ENCODE peak calls at places on chromosomes 13 and 19, in nine cellular contexts. F is H54; M is activated CD4-positive, alpha-beta T cell treated with anti-CD3 and anti-CD28 coated beads, Interleukin-2, amount 50 U/mL, for 24 hours; A is heart right ventricle; Q is activated naive CD8-positive, alpha-beta T cell treated with anti-CD3 and anti-CD28 coated beads for 36 hours; D is fibroblast of the aortic adventitia; G is BE2C; X is HTR-8/SVneo; U is stimulated activated CD4-positive, alpha-beta T cell treated with anti-CD3 and anti-CD28 coated beads, Interleukin-2, amount 100 ng/mL, for 24 hours. E is an unnamed sample.

GRCh38 chr13:26386026-26386425 is 132.1 kb downstream of the CDK8 start:
- DNase-seq in F (no peak), M (no peak), A (no peak), Q (no peak), D (no peak), G (no peak), X (no peak), U (no peak), E (no peak)

GRCh38 chr13:32135655-32136054 is 104.1 kb downstream of the FRY start:
- DNase-seq in F (no peak), M (no peak), A (no peak), Q (no peak), D (peak; percentile 21), G (no peak), X (no peak), U (no peak), E (no peak)

GRCh38 chr19:13104848-13105646 is 2.4 kb upstream of the LYL1 start:
- DNase-seq in F (no peak), M (no peak), A (no peak), Q (peak; percentile 40), D (no peak), G (no peak), X (no peak), U (no peak), E (peak; percentile 57)

GRCh38 chr19:10334340-10335148 is 1.2 kb upstream of the RAVER1 start:
- DNase-seq in F (peak; percentile 94), M (no peak), A (peak; percentile 96), Q (peak; percentile 65), D (peak; percentile 93), G (peak; percentile 96), X (peak; percentile 92), U (peak; percentile 53), E (peak; percentile 55)

GRCh38 chr13:44015133-44015532 is 135.4 kb downstream of the LACC1 start:
- DNase-seq in F (no peak), M (no peak), A (no peak), Q (no peak), D (no peak), G (no peak), X (no peak), U (no peak), E (no peak)

GRCh38 chr13:79918620-79919019 is 422.3 kb downstream of the SPRY2 start:
- DNase-seq in F (no peak), M (no peak), A (no peak), Q (no peak), D (no peak), G (no peak), X (no peak), U (no peak), E (no peak)

GRCh38 chr13:80463673-80464352 is 122.9 kb upstream of the SPRY2 start:
- DNase-seq in F (no peak), M (no peak), A (peak; percentile 12), Q (no peak), D (peak; percentile 27), G (no peak), X (no peak), U (no peak), E (no peak)

GRCh38 chr19:7540761-7541480 is 5.4 kb downstream of the PNPLA6 start:
- DNase-seq in F (peak; percentile 84), M (no peak), A (no peak), Q (peak; percentile 49), D (no peak), G (peak; percentile 92), X (no peak), U (peak; percentile 37), E (no peak)

GRCh38 chr13:74098077-74098476 is 36.1 kb downstream of the KLF12 start:
- DNase-seq in F (no peak), M (no peak), A (no peak), Q (no peak), D (no peak), G (no peak), X (no peak), U (no peak), E (no peak)

GRCh38 chr13:27170221-27170520 is 1.4 kb downstream of the USP12 start:
- DNase-seq in F (no peak), M (peak; percentile 28), A (no peak), Q (no peak), D (peak; percentile 72), G (no peak), X (no peak), U (no peak), E (no peak)

GRCh38 chr13:74287672-74288169 is 153.5 kb upstream of the KLF12 start:
- DNase-seq in F (no peak), M (peak; percentile 75), A (peak; percentile 85), Q (peak; percentile 81), D (peak; percentile 61), G (peak; percentile 81), X (no peak), U (peak; percentile 77), E (peak; percentile 78)

GRCh38 chr13:110921695-110922094 is 6.8 kb upstream of the ANKRD10 start:
- DNase-seq in F (no peak), M (no peak), A (no peak), Q (no peak), D (no peak), G (no peak), X (no peak), U (no peak), E (no peak)

GRCh38 chr19:55390461-55390880 is 4.7 kb downstream of the RPL28 start:
- DNase-seq in F (no peak), M (no peak), A (no peak), Q (no peak), D (no peak), G (no peak), X (no peak), U (no peak), E (no peak)

GRCh38 chr13:111114362-111115050 is 604 bp upstream of the ARHGEF7 start:
- DNase-seq in F (no peak), M (no peak), A (peak; percentile 41), Q (peak; percentile 3), D (peak; percentile 19), G (no peak), X (no peak), U (no peak), E (peak; percentile 27)

GRCh38 chr13:24827799-24828198 is 63.8 kb downstream of the RNF17 start:
- DNase-seq in F (no peak), M (no peak), A (no peak), Q (no peak), D (no peak), G (no peak), X (no peak), U (no peak), E (no peak)

GRCh38 chr19:18390075-18390909 is 4.3 kb downstream of the GDF15 start:
- DNase-seq in F (no peak), M (no peak), A (no peak), Q (no peak), D (peak; percentile 71), G (no peak), X (no peak), U (no peak), E (no peak)

GRCh38 chr19:34260771-34261173 is 6.4 kb downstream of the GARRE1 start:
- DNase-seq in F (no peak), M (no peak), A (no peak), Q (no peak), D (peak; percentile 71), G (peak; percentile 67), X (no peak), U (no peak), E (no peak)

GRCh38 chr13:87244256-87244870 is 426.8 kb upstream of the SLITRK5 start:
- DNase-seq in F (no peak), M (no peak), A (no peak), Q (no peak), D (no peak), G (no peak), X (no peak), U (no peak), E (no peak)

GRCh38 chr13:101451641-101452040 is 834 bp upstream of the ITGBL1 start:
- DNase-seq in F (no peak), M (no peak), A (no peak), Q (no peak), D (no peak), G (no peak), X (no peak), U (no peak), E (no peak)

GRCh38 chr19:407501-408440 is 1.2 kb downstream of the C2CD4C start:
- DNase-seq in F (no peak), M (no peak), A (no peak), Q (no peak), D (no peak), G (no peak), X (no peak), U (no peak), E (no peak)

GRCh38 chr19:10238172-10238783 is 7.1 kb upstream of the S1PR2 start:
- DNase-seq in F (peak; percentile 45), M (no peak), A (peak; percentile 65), Q (no peak), D (peak; percentile 97), G (no peak), X (no peak), U (no peak), E (no peak)

GRCh38 chr13:112690242-112690943 is 555 bp downstream of the ATP11A start:
- DNase-seq in F (peak; percentile 86), M (no peak), A (peak; percentile 43), Q (no peak), D (peak; percentile 35), G (no peak), X (peak; percentile 17), U (peak; percentile 31), E (peak; percentile 41)

GRCh38 chr19:2385053-2385721 is 25.1 kb downstream of the TMPRSS9 start:
- DNase-seq in F (peak; percentile 98), M (no peak), A (no peak), Q (no peak), D (peak; percentile 63), G (peak; percentile 80), X (peak; percentile 91), U (no peak), E (no peak)

GRCh38 chr19:35904312-35905068 is 2.2 kb downstream of the HCST start:
- DNase-seq in F (no peak), M (no peak), A (no peak), Q (no peak), D (no peak), G (no peak), X (no peak), U (no peak), E (no peak)

GRCh38 chr13:49300716-49301589 is 53.2 kb downstream of the CDADC1 start:
- DNase-seq in F (peak; percentile 45), M (peak; percentile 65), A (peak; percentile 74), Q (peak; percentile 67), D (peak; percentile 82), G (peak; percentile 62), X (peak; percentile 71), U (peak; percentile 68), E (peak; percentile 71)

GRCh38 chr13:74795526-74795925 is 661.3 kb upstream of the KLF12 start:
- DNase-seq in F (no peak), M (no peak), A (no peak), Q (no peak), D (no peak), G (no peak), X (no peak), U (no peak), E (no peak)

GRCh38 chr19:2424686-2425621 is 2.4 kb downstream of the TIMM13 start:
- DNase-seq in F (no peak), M (no peak), A (no peak), Q (peak; percentile 21), D (peak; percentile 67), G (peak; percentile 94), X (no peak), U (no peak), E (no peak)

GRCh38 chr13:110300090-110300815 is 6.7 kb downstream of the COL4A1 start:
- DNase-seq in F (no peak), M (no peak), A (no peak), Q (no peak), D (peak; percentile 17), G (no peak), X (no peak), U (no peak), E (no peak)

GRCh38 chr19:35959040-35959967 is 23.1 kb downstream of the LRFN3 start:
- DNase-seq in F (no peak), M (peak; percentile 55), A (no peak), Q (peak; percentile 77), D (no peak), G (peak; percentile 36), X (no peak), U (peak; percentile 74), E (peak; percentile 75)

GRCh38 chr19:45483033-45483432 is 13.8 kb downstream of the RTN2 start:
- DNase-seq in F (no peak), M (no peak), A (no peak), Q (no peak), D (no peak), G (no peak), X (no peak), U (no peak), E (no peak)

GRCh38 chr19:11551603-11552235 is 7.3 kb downstream of the ELOF1 start:
- DNase-seq in F (no peak), M (no peak), A (no peak), Q (no peak), D (no peak), G (peak; percentile 63), X (no peak), U (no peak), E (no peak)